ENCODE peak calls at places on chromosomes 2 and 18, in six cellular contexts. One of them, this sample, is unnamed.

GRCh38 chr2:72114693-72115051 is 33.0 kb downstream of the CYP26B1 start:
- DNase-seq in cardiac muscle cell: peak; percentile 52
- DNase-seq in mesendoderm: peak; percentile 30
- DNase-seq in Peyer's patch: no peak
- DNase-seq in K562: no peak
- DNase-seq in IMR-90: no peak
- DNase-seq in this sample: peak; percentile 70

GRCh38 chr2:27152796-27153464 is 4.1 kb downstream of the TCF23 start:
- DNase-seq in K562: no peak
- DNase-seq in IMR-90: peak; percentile 48
- DNase-seq in mesendoderm: no peak
- DNase-seq in cardiac muscle cell: no peak
- DNase-seq in Peyer's patch: no peak
- DNase-seq in this sample: peak; percentile 11

GRCh38 chr2:226756131-226756530 is 43.5 kb downstream of the IRS1 start:
- DNase-seq in mesendoderm: peak; percentile 35
- DNase-seq in Peyer's patch: no peak
- DNase-seq in cardiac muscle cell: no peak
- DNase-seq in IMR-90: peak; percentile 94
- DNase-seq in K562: no peak
- DNase-seq in this sample: no peak

GRCh38 chr2:149808556-149808955 is 221.0 kb upstream of the MMADHC start:
- DNase-seq in IMR-90: no peak
- DNase-seq in mesendoderm: peak; percentile 13
- DNase-seq in Peyer's patch: no peak
- DNase-seq in cardiac muscle cell: no peak
- DNase-seq in K562: no peak
- DNase-seq in this sample: no peak

GRCh38 chr18:2805970-2806943 is 40.5 kb upstream of the EMILIN2 start:
- DNase-seq in Peyer's patch: no peak
- DNase-seq in K562: no peak
- DNase-seq in cardiac muscle cell: no peak
- DNase-seq in mesendoderm: no peak
- DNase-seq in IMR-90: peak; percentile 73
- DNase-seq in this sample: no peak

GRCh38 chr2:139773720-139774277 is 993.6 kb upstream of the NXPH2 start:
- DNase-seq in mesendoderm: no peak
- DNase-seq in IMR-90: no peak
- DNase-seq in Peyer's patch: no peak
- DNase-seq in K562: no peak
- DNase-seq in cardiac muscle cell: no peak
- DNase-seq in this sample: no peak

GRCh38 chr2:144836635-144837350 is 316.9 kb upstream of the ZEB2 start:
- DNase-seq in IMR-90: peak; percentile 65
- DNase-seq in Peyer's patch: no peak
- DNase-seq in K562: no peak
- DNase-seq in mesendoderm: no peak
- DNase-seq in cardiac muscle cell: no peak
- DNase-seq in this sample: no peak

GRCh38 chr2:217997510-217997909 is 5.3 kb downstream of the TNS1 start:
- DNase-seq in K562: no peak
- DNase-seq in mesendoderm: no peak
- DNase-seq in Peyer's patch: no peak
- DNase-seq in cardiac muscle cell: no peak
- DNase-seq in IMR-90: no peak
- DNase-seq in this sample: no peak

GRCh38 chr2:180240774-180241173 is 233.7 kb upstream of the CWC22 start:
- DNase-seq in Peyer's patch: no peak
- DNase-seq in IMR-90: peak; percentile 22
- DNase-seq in K562: no peak
- DNase-seq in mesendoderm: peak; percentile 35
- DNase-seq in cardiac muscle cell: no peak
- DNase-seq in this sample: no peak

GRCh38 chr2:127146071-127146725 is 39.2 kb upstream of the BIN1 start:
- DNase-seq in K562: no peak
- DNase-seq in IMR-90: no peak
- DNase-seq in cardiac muscle cell: no peak
- DNase-seq in Peyer's patch: no peak
- DNase-seq in mesendoderm: no peak
- DNase-seq in this sample: no peak

GRCh38 chr2:240391111-240392051 is 44.1 kb upstream of the GPC1 start:
- DNase-seq in IMR-90: no peak
- DNase-seq in K562: no peak
- DNase-seq in Peyer's patch: no peak
- DNase-seq in mesendoderm: no peak
- DNase-seq in cardiac muscle cell: no peak
- DNase-seq in this sample: peak; percentile 76

GRCh38 chr2:101718993-101719571 is 21.6 kb downstream of the MAP4K4 start:
- DNase-seq in mesendoderm: no peak
- DNase-seq in K562: no peak
- DNase-seq in cardiac muscle cell: no peak
- DNase-seq in IMR-90: peak; percentile 31
- DNase-seq in Peyer's patch: no peak
- DNase-seq in this sample: no peak

GRCh38 chr2:73105511-73105971 is 7.2 kb downstream of the RAB11FIP5 start:
- DNase-seq in K562: no peak
- DNase-seq in Peyer's patch: no peak
- DNase-seq in cardiac muscle cell: no peak
- DNase-seq in IMR-90: no peak
- DNase-seq in mesendoderm: no peak
- DNase-seq in this sample: no peak

GRCh38 chr2:188668017-188668663 is 306.0 kb upstream of the COL3A1 start:
- DNase-seq in K562: no peak
- DNase-seq in IMR-90: peak; percentile 93
- DNase-seq in cardiac muscle cell: peak; percentile 18
- DNase-seq in mesendoderm: no peak
- DNase-seq in Peyer's patch: no peak
- DNase-seq in this sample: no peak

GRCh38 chr2:63734510-63734909 is 107.2 kb upstream of the UGP2 start:
- DNase-seq in IMR-90: peak; percentile 36
- DNase-seq in K562: no peak
- DNase-seq in cardiac muscle cell: no peak
- DNase-seq in mesendoderm: no peak
- DNase-seq in Peyer's patch: no peak
- DNase-seq in this sample: no peak

GRCh38 chr2:224969633-224970292 is 72.5 kb downstream of the DOCK10 start:
- DNase-seq in mesendoderm: no peak
- DNase-seq in K562: no peak
- DNase-seq in cardiac muscle cell: no peak
- DNase-seq in Peyer's patch: no peak
- DNase-seq in IMR-90: no peak
- DNase-seq in this sample: no peak

GRCh38 chr2:239725551-239725890 is 299.6 kb downstream of the NDUFA10 start:
- DNase-seq in mesendoderm: no peak
- DNase-seq in Peyer's patch: no peak
- DNase-seq in IMR-90: no peak
- DNase-seq in cardiac muscle cell: no peak
- DNase-seq in K562: no peak
- DNase-seq in this sample: peak; percentile 69

GRCh38 chr2:176088048-176088936 is 4.2 kb upstream of the HOXD13 start:
- DNase-seq in cardiac muscle cell: peak; percentile 77
- DNase-seq in mesendoderm: peak; percentile 89
- DNase-seq in Peyer's patch: no peak
- DNase-seq in K562: peak; percentile 39
- DNase-seq in IMR-90: peak; percentile 23
- DNase-seq in this sample: no peak

GRCh38 chr2:16664052-16664731 is 1.4 kb downstream of the CYRIA start:
- DNase-seq in mesendoderm: peak; percentile 75
- DNase-seq in K562: no peak
- DNase-seq in Peyer's patch: peak; percentile 48
- DNase-seq in IMR-90: peak; percentile 92
- DNase-seq in cardiac muscle cell: peak; percentile 27
- DNase-seq in this sample: no peak

GRCh38 chr2:16665746-16666452 is at the start of gene CYRIA:
- DNase-seq in mesendoderm: peak; percentile 30
- DNase-seq in Peyer's patch: peak; percentile 75
- DNase-seq in K562: peak; percentile 87
- DNase-seq in IMR-90: no peak
- DNase-seq in cardiac muscle cell: peak; percentile 79
- DNase-seq in this sample: peak; percentile 71

GRCh38 chr2:16663121-16663905 is 2.3 kb downstream of the CYRIA start:
- DNase-seq in cardiac muscle cell: peak; percentile 26
- DNase-seq in mesendoderm: peak; percentile 13
- DNase-seq in K562: no peak
- DNase-seq in Peyer's patch: no peak
- DNase-seq in IMR-90: no peak
- DNase-seq in this sample: no peak

GRCh38 chr2:16666453-16666801 is 793 bp upstream of the CYRIA start:
- DNase-seq in Peyer's patch: no peak
- DNase-seq in IMR-90: peak; percentile 79
- DNase-seq in cardiac muscle cell: no peak
- DNase-seq in mesendoderm: peak; percentile 43
- DNase-seq in K562: no peak
- DNase-seq in this sample: no peak

GRCh38 chr2:16664809-16665745 is 557 bp downstream of the CYRIA start:
- DNase-seq in mesendoderm: no peak
- DNase-seq in K562: no peak
- DNase-seq in IMR-90: no peak
- DNase-seq in cardiac muscle cell: no peak
- DNase-seq in Peyer's patch: no peak
- DNase-seq in this sample: no peak
- H3K27ac ChIP-seq in mesendoderm: no peak overlapping the region
- H3K27ac ChIP-seq in K562: no peak overlapping the region
- H3K27ac ChIP-seq in IMR-90: peak overlapping the region; percentile 4
- H3K27ac ChIP-seq in cardiac muscle cell: no peak overlapping the region
- H3K27ac ChIP-seq in Peyer's patch: peak overlapping the region; percentile 76
- H3K27ac ChIP-seq in this sample: peak overlapping the region; percentile 50

DNA sequence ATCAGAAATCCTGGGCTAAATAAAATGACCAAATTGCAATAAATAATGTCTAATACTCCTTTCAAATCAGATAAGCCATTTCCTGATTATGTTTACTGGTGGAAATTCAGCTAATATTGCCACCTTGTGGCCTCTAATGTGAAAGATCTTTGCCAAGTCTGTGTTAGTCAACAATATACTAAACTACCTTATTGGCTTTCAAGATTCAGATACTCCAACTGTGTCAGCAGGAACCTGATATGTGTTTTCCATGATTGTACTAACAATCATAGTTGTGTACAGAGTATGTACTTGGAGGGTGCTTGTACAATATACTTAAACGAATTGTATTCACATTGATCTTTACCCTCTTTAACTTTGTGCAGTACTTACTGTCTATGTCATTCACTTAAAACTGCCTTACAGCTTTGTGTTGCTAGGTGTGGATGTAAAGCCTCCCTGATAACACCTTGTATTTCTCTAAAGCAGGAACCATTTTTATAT is 75.4 kb upstream of the C2orf15 start:
- DNase-seq in cardiac muscle cell: peak; percentile 45
- DNase-seq in Peyer's patch: no peak
- DNase-seq in mesendoderm: peak; percentile 51
- DNase-seq in IMR-90: peak; percentile 38
- DNase-seq in K562: peak; percentile 6
- DNase-seq in this sample: no peak
- H3K27ac ChIP-seq in cardiac muscle cell: no peak overlapping the region
- H3K27ac ChIP-seq in Peyer's patch: peak overlapping the region; percentile 79
- H3K27ac ChIP-seq in mesendoderm: no peak overlapping the region
- H3K27ac ChIP-seq in IMR-90: no peak overlapping the region
- H3K27ac ChIP-seq in K562: no peak overlapping the region
- H3K27ac ChIP-seq in this sample: no peak overlapping the region

GRCh38 chr2:96867756-96868554 is 1.9 kb downstream of the SEMA4C start:
- DNase-seq in cardiac muscle cell: no peak
- DNase-seq in K562: no peak
- DNase-seq in IMR-90: no peak
- DNase-seq in Peyer's patch: no peak
- DNase-seq in mesendoderm: peak; percentile 26
- DNase-seq in this sample: no peak
- H3K27ac ChIP-seq in cardiac muscle cell: peak overlapping the region; percentile 94
- H3K27ac ChIP-seq in K562: peak overlapping the region; percentile 95
- H3K27ac ChIP-seq in IMR-90: peak overlapping the region; percentile 88
- H3K27ac ChIP-seq in Peyer's patch: peak overlapping the region; percentile 94
- H3K27ac ChIP-seq in mesendoderm: peak overlapping the region; percentile 34
- H3K27ac ChIP-seq in this sample: peak overlapping the region; percentile 98

GRCh38 chr2:230862292-230862691 is 2.5 kb upstream of the ITM2C start:
- DNase-seq in IMR-90: no peak
- DNase-seq in mesendoderm: no peak
- DNase-seq in Peyer's patch: no peak
- DNase-seq in cardiac muscle cell: no peak
- DNase-seq in K562: no peak
- DNase-seq in this sample: no peak
- H3K27ac ChIP-seq in IMR-90: no peak overlapping the region
- H3K27ac ChIP-seq in mesendoderm: no peak overlapping the region
- H3K27ac ChIP-seq in Peyer's patch: no peak overlapping the region
- H3K27ac ChIP-seq in cardiac muscle cell: no peak overlapping the region
- H3K27ac ChIP-seq in K562: no peak overlapping the region
- H3K27ac ChIP-seq in this sample: no peak overlapping the region

GRCh38 chr18:60162390-60162789 is 210.2 kb downstream of the MC4R start:
- DNase-seq in K562: no peak
- DNase-seq in mesendoderm: no peak
- DNase-seq in cardiac muscle cell: no peak
- DNase-seq in IMR-90: no peak
- DNase-seq in Peyer's patch: no peak
- DNase-seq in this sample: no peak
- H3K27ac ChIP-seq in K562: no peak overlapping the region
- H3K27ac ChIP-seq in mesendoderm: no peak overlapping the region
- H3K27ac ChIP-seq in cardiac muscle cell: no peak overlapping the region
- H3K27ac ChIP-seq in IMR-90: no peak overlapping the region
- H3K27ac ChIP-seq in Peyer's patch: no peak overlapping the region
- H3K27ac ChIP-seq in this sample: no peak overlapping the region

DNA sequence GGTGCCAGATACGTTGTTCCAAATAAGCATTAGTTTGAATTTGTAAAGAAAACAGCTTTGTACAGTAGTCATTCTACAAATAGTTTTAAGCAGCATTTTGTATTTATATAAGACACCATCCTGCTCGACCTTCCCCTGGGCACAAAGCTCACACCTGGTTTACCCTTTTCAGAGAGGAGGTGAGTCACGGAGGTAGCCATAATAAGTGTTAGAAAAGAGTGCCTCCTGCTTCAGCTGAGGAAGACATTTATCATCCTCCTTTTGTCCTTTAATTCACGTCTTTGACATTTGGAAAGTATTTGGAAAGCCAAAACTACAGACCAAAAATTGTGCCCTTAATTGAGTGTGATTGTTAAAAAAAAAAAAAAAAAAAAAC is 6.8 kb downstream of the RAB12 start:
- DNase-seq in IMR-90: no peak
- DNase-seq in cardiac muscle cell: no peak
- DNase-seq in K562: no peak
- DNase-seq in Peyer's patch: no peak
- DNase-seq in mesendoderm: no peak
- DNase-seq in this sample: no peak
- H3K27ac ChIP-seq in IMR-90: peak overlapping the region; percentile 65
- H3K27ac ChIP-seq in cardiac muscle cell: no peak overlapping the region
- H3K27ac ChIP-seq in K562: peak overlapping the region; percentile 21
- H3K27ac ChIP-seq in Peyer's patch: no peak overlapping the region
- H3K27ac ChIP-seq in mesendoderm: no peak overlapping the region
- H3K27ac ChIP-seq in this sample: peak overlapping the region; percentile 47

DNA sequence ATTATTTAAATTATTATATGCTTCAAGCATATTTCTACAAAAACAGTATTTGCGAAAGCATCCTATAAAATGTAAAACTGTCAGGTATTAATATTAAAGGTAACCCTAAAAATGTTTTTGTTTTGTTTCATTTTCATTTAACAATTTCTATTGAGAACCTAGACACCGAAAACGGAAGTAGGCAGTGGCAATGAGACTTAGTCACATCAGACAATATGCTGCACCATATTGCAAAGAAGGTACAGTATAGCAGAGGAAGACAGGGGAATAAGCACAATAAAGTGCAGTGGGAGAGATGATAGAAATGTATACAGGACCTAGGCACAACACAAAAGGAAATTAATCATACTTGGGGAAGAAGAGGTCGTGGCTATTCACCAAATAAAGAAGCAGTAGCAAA is 12.2 kb downstream of the SCN1A start:
- DNase-seq in mesendoderm: no peak
- DNase-seq in IMR-90: no peak
- DNase-seq in cardiac muscle cell: no peak
- DNase-seq in Peyer's patch: no peak
- DNase-seq in K562: no peak
- DNase-seq in this sample: no peak
- H3K27ac ChIP-seq in mesendoderm: no peak overlapping the region
- H3K27ac ChIP-seq in IMR-90: no peak overlapping the region
- H3K27ac ChIP-seq in cardiac muscle cell: no peak overlapping the region
- H3K27ac ChIP-seq in Peyer's patch: no peak overlapping the region
- H3K27ac ChIP-seq in K562: no peak overlapping the region
- H3K27ac ChIP-seq in this sample: no peak overlapping the region

GRCh38 chr2:85409719-85410583 is at the start of gene CAPG:
- DNase-seq in cardiac muscle cell: no peak
- DNase-seq in mesendoderm: peak; percentile 59
- DNase-seq in Peyer's patch: peak; percentile 92
- DNase-seq in K562: peak; percentile 78
- DNase-seq in IMR-90: no peak
- DNase-seq in this sample: peak; percentile 84
- H3K27ac ChIP-seq in cardiac muscle cell: no peak within 1 kb of the TSS
- H3K27ac ChIP-seq in mesendoderm: no peak within 1 kb of the TSS
- H3K27ac ChIP-seq in Peyer's patch: peak within 1 kb of the TSS; percentile 87
- H3K27ac ChIP-seq in K562: peak within 1 kb of the TSS; percentile 47
- H3K27ac ChIP-seq in IMR-90: no peak within 1 kb of the TSS
- H3K27ac ChIP-seq in this sample: peak within 1 kb of the TSS; percentile 76